ENCODE peak calls at places on chromosomes 2 and 18, in four cellular contexts. I is fibroblast of villous mesenchyme, S is left kidney, A is DMS79 treated with DMSO at 0.1 percent for 48 hours. C is an unnamed sample.

GRCh38 chr2:37599688-37600525 is 71.5 kb downstream of the CDC42EP3 start:
- DNase-seq in I (no peak), S (no peak), A (no peak), C (no peak)

GRCh38 chr18:61333746-61334490 is 688 bp downstream of the CDH20 start:
- DNase-seq in S (peak; percentile 81), I (no peak), A (no peak), C (no peak)

GRCh38 chr2:72153924-72154323 is 6.3 kb upstream of the CYP26B1 start:
- DNase-seq in A (no peak), S (no peak), I (no peak), C (no peak)

GRCh38 chr2:237149425-237149824 is 63.7 kb downstream of the COPS8 start:
- DNase-seq in S (no peak), A (no peak), I (no peak), C (no peak)

GRCh38 chr2:30382995-30383394 is 64.1 kb upstream of the LCLAT1 start:
- DNase-seq in A (peak; percentile 93), I (no peak), S (no peak), C (no peak)

GRCh38 chr2:54085069-54085468 is 30.3 kb upstream of the ACYP2 start:
- DNase-seq in I (no peak), A (no peak), S (peak; percentile 13), C (no peak)

GRCh38 chr18:63025251-63025710 is 294.3 kb downstream of the BCL2 start:
- DNase-seq in S (peak; percentile 79), A (peak; percentile 49), I (no peak), C (no peak)

GRCh38 chr2:167756427-167756826 is 491.0 kb downstream of the STK39 start:
- DNase-seq in A (no peak), S (peak; percentile 61), I (no peak), C (no peak)

GRCh38 chr2:150485114-150485870 is 2.2 kb downstream of the RND3 start:
- DNase-seq in I (peak; percentile 67), S (peak; percentile 92), A (peak; percentile 78), C (peak; percentile 47)

GRCh38 chr2:176094307-176094706 is 1.8 kb downstream of the HOXD13 start:
- DNase-seq in S (no peak), I (no peak), A (no peak), C (no peak)

GRCh38 chr2:20496477-20496876 is 49.6 kb downstream of the RHOB start:
- DNase-seq in A (no peak), S (peak; percentile 61), I (no peak), C (no peak)

GRCh38 chr2:63790491-63790890 is 51.2 kb upstream of the UGP2 start:
- DNase-seq in S (no peak), A (no peak), I (peak; percentile 57), C (no peak)

GRCh38 chr2:121529439-121530209 is 1.1 kb upstream of the RNU4ATAC start:
- DNase-seq in I (peak; percentile 80), S (peak; percentile 95), A (peak; percentile 56), C (no peak)

GRCh38 chr2:97907667-97908066 is 88.1 kb downstream of the TMEM131 start:
- DNase-seq in I (no peak), A (no peak), S (no peak), C (no peak)

GRCh38 chr2:15092691-15093090 is 460.2 kb downstream of the LRATD1 start:
- DNase-seq in I (no peak), S (no peak), A (no peak), C (no peak)

GRCh38 chr2:228401065-228401912 is 219.8 kb upstream of the SPHKAP start:
- DNase-seq in A (no peak), S (no peak), I (peak; percentile 9), C (no peak)

GRCh38 chr18:28690836-28691835 is 514.2 kb upstream of the CDH2 start:
- DNase-seq in S (peak; percentile 18), A (no peak), I (no peak), C (no peak)

GRCh38 chr2:69701100-69701945 is 40.6 kb upstream of the ANXA4 start:
- DNase-seq in A (no peak), I (no peak), S (peak; percentile 64), C (no peak)

GRCh38 chr2:20352230-20353216 is 1.9 kb upstream of the PUM2 start:
- DNase-seq in A (peak; percentile 76), S (peak; percentile 16), I (no peak), C (no peak)

GRCh38 chr2:128643221-128644065 is 324.8 kb upstream of the HS6ST1 start:
- DNase-seq in A (no peak), S (no peak), I (no peak), C (no peak)

GRCh38 chr18:74413811-74414210 is 43.3 kb downstream of the DIPK1C start:
- DNase-seq in A (no peak), S (no peak), I (no peak), C (no peak)

GRCh38 chr18:58347135-58347534 is 281.8 kb downstream of the ALPK2 start:
- DNase-seq in A (no peak), S (no peak), I (no peak), C (no peak)

GRCh38 chr2:189506514-189506976 is 65.3 kb downstream of the WDR75 start:
- DNase-seq in A (no peak), S (no peak), I (no peak), C (no peak)

GRCh38 chr18:79597176-79598045 is 82.2 kb upstream of the CTDP1 start:
- DNase-seq in A (no peak), S (no peak), I (no peak), C (no peak)

GRCh38 chr2:11343626-11344341 is 652 bp downstream of the ROCK2 start:
- DNase-seq in S (peak; percentile 88), A (peak; percentile 54), I (peak; percentile 42), C (no peak)

GRCh38 chr2:241983571-241984270 is 114.2 kb downstream of the RTP5 start:
- DNase-seq in A (no peak), S (no peak), I (no peak), C (no peak)

GRCh38 chr2:176769021-176769420 is 443.6 kb upstream of the HNRNPA3 start:
- DNase-seq in S (no peak), A (no peak), I (no peak), C (no peak)

GRCh38 chr18:13793819-13794218 is 30.1 kb upstream of the MC5R start:
- DNase-seq in S (no peak), A (no peak), I (no peak), C (no peak)

GRCh38 chr18:9737814-9738160 is 29.7 kb downstream of the RAB31 start:
- DNase-seq in S (peak; percentile 94), A (peak; percentile 74), I (no peak), C (no peak)

GRCh38 chr2:41199320-41199719 is 747.4 kb upstream of the SLC8A1 start:
- DNase-seq in S (no peak), A (no peak), I (no peak), C (no peak)

GRCh38 chr2:127597046-127597983 is 48.6 kb upstream of the GPR17 start:
- DNase-seq in A (no peak), S (no peak), I (no peak), C (no peak)

C was measured in GOT3.